ENCODE peak calls at places on chromosomes 7 and 10, in four cellular contexts. R, S, I and A are unnamed samples. For H3K9me3, the result is how much of the 10 kb centered on the place peaks cover.

GRCh38 chr7:77587276-77587675 is 50.2 kb downstream of the PTPN12 start:
- DNase-seq in R (no peak), S (no peak), I (no peak), A (no peak)

GRCh38 chr10:822661-823367 is 108.7 kb downstream of the LARP4B start:
- DNase-seq in R (no peak), S (no peak), I (no peak), A (no peak)

GRCh38 chr7:112723416-112723815 is 66.8 kb downstream of the TMEM168 start:
- DNase-seq in R (no peak), S (no peak), I (no peak), A (no peak)

GRCh38 chr10:47255866-47256265 is 44.1 kb upstream of the GDF10 start:
- DNase-seq in R (no peak), S (no peak), I (no peak), A (no peak)

GRCh38 chr7:69457912-69458491 is 140.3 kb upstream of the AUTS2 start:
- DNase-seq in R (no peak), S (no peak), I (no peak), A (no peak)

GRCh38 chr10:133004478-133004877 is 62.1 kb upstream of the CFAP46 start:
- DNase-seq in R (no peak), S (no peak), I (no peak), A (no peak)

GRCh38 chr7:150753826-150754603 is 16.8 kb downstream of the GIMAP5 start:
- DNase-seq in R (peak), S (no peak), I (no peak), A (no peak)

GRCh38 chr10:76160758-76161555 is 729.5 kb downstream of the LRMDA start:
- DNase-seq in R (no peak), S (no peak), I (peak), A (no peak)

GRCh38 chr7:111388016-111388415 is 174.3 kb downstream of the IMMP2L start:
- DNase-seq in R (no peak), S (no peak), I (no peak), A (no peak)

GRCh38 chr7:88072715-88073055 is 138.6 kb downstream of the ADAM22 start:
- DNase-seq in R (no peak), S (no peak), I (no peak), A (no peak)

GRCh38 chr10:99872367-99873162 is 90.1 kb downstream of the ABCC2 start:
- DNase-seq in R (no peak), S (no peak), I (no peak), A (no peak)

GRCh38 chr7:132112111-132112510 is 464.2 kb downstream of the PLXNA4 start:
- DNase-seq in R (no peak), S (no peak), I (no peak), A (no peak)

GRCh38 chr10:31701546-31701945 is 227.1 kb downstream of the ARHGAP12 start:
- DNase-seq in R (no peak), S (no peak), I (no peak), A (no peak)

GRCh38 chr10:91909178-91909677 is at the start of gene FGFBP3:
- DNase-seq in R (peak), S (peak), I (peak), A (no peak)

GRCh38 chr7:34612671-34613070 is 45.3 kb upstream of the NPSR1 start:
- DNase-seq in R (no peak), S (no peak), I (no peak), A (no peak)

GRCh38 chr10:56745490-56745889 is 384.4 kb upstream of the ZWINT start:
- DNase-seq in R (no peak), S (no peak), I (no peak), A (no peak)

GRCh38 chr10:52965938-52966401 is 193.4 kb upstream of the MBL2 start:
- DNase-seq in R (no peak), S (no peak), I (no peak), A (no peak)

GRCh38 chr7:90246184-90246583 is 1.2 kb downstream of the CFAP69 start:
- DNase-seq in R (no peak), S (no peak), I (no peak), A (no peak)

GRCh38 chr7:136267822-136268221 is 290.7 kb upstream of the MTPN start:
- DNase-seq in R (no peak), S (no peak), I (no peak), A (no peak)

GRCh38 chr10:20958225-20958624 is 61.1 kb upstream of the NEBL start:
- DNase-seq in R (no peak), S (no peak), I (no peak), A (no peak)

GRCh38 chr7:57646219-57646900 is 196.4 kb downstream of the ZNF716 start:
- DNase-seq in R (no peak), S (no peak), I (no peak), A (no peak)
- H3K9me3 ChIP-seq in R (under half), S (under half), I (under half), A (under half)

DNA sequence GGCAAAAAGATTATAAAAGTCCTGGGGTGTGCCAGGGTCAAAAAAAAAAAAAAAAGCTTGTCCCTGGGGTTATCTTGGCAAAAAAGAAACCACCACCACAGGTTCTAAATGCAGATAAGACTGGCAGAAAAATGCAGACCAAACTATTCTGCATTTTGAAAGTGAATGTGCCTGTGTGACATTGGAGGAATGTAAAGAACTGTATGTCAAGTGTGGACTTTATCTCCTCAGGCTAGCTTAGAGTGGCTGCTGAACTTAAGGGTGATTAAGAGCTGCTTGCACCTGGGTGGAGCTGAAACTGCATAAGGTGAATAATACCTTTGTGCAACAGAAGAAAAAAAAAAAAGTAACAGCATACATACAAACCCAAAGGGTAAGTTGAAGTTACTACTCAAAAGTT is 1.3 kb upstream of the NAPEPLD start:
- DNase-seq in R (no peak), S (no peak), I (no peak), A (no peak)
- H3K4me3 ChIP-seq in R (peak), S (no peak), I (no peak), A (no peak)

DNA sequence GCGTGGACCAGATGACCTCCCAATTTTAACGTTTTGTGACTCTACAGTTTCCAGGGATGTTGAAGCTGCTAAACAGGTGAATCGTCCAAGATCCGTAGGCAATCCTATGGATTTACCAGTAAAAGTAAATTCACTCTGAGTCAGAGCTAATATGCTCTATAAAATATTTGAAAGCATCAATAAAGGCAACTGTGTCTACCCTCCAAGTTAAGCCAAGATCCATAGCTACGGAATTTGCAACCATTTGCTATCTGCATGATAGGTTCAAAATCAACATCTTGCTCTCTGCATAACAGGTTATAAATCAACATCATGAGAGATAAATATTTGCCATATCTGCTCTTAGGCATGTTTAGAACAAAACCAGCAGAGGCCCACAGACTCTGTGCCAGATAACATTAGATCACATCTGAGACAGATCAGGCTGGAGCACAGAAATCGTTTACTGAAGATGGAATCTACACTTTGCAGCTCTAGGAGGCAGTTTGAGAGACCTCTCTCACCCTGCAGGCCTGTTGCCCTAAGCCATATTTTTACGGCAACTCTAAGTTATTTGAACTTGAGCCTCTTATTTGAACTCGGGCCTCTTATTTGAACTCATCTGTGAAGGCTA is 80.7 kb upstream of the PDCD4 start:
- DNase-seq in R (no peak), S (no peak), I (no peak), A (no peak)
- H3K9me3 ChIP-seq in R (under half), S (under half), I (under half), A (under half)

DNA sequence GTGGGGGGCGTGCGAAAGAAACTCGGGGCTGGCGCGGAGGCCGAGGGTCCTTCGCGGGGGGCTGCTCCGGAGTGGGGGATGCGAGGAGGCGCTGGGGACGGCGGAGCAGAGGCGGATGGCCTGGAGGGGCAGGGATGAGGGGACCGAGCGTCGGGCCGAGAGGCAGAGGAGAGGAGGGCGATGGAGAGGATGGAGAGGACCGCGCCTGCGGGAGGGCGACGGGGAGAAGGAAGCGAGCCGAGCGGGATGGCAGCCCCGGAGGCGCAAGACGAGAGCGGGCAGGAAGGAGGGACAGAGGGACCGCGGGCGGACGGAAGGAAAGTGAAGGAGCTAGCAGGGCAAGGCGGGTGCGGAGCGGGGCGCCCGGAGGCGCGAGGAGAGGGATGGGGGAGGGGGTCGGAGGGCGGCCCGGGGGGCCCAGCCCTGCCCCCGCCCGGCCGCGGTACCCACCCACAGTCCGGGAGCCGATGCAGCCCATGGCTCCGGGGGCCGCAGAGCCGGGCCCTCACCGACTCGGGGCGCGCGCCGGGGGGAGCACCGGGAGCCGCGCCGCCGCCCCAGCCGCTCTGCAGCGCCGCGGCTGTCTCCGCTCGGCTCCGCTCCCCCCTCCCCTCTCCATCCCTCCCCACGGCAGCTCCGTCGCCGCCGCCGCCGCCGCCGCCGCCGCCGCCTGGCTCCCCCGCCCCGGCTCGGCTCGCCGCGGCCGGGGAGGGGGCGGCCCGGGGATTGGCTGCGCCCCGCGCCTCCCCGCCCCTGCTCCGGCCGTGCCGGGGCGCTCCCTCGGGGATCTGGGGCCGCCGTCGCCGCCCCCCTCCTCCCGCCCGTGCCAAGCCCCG is at the start of gene FAM131B:
- DNase-seq in R (peak), S (no peak), I (no peak), A (no peak)
- H3K4me3 ChIP-seq in R (peak), S (peak), I (peak), A (peak)